ENCODE peak calls at places on chromosome 10, in eight cellular contexts. One of them, this sample, is unnamed.

GRCh38 chr10:87816842-87817178 is 1.2 kb downstream of the ATAD1 start:
- DNase-seq in SK-N-SH: no peak
- DNase-seq in neural progenitor cell: no peak
- DNase-seq in hepatocyte: no peak
- DNase-seq in GM23338: no peak
- DNase-seq in HCT116: no peak
- DNase-seq in PC-3: peak
- DNase-seq in MM.1S: peak
- DNase-seq in this sample: no peak

GRCh38 chr10:132418520-132419416 is 21.8 kb downstream of the PWWP2B start:
- DNase-seq in GM23338: peak
- DNase-seq in neural progenitor cell: peak
- DNase-seq in SK-N-SH: peak
- DNase-seq in MM.1S: no peak
- DNase-seq in hepatocyte: peak
- DNase-seq in HCT116: peak
- DNase-seq in PC-3: peak
- DNase-seq in this sample: peak

GRCh38 chr10:73946253-73947145 is 35.6 kb downstream of the PLAU start:
- DNase-seq in MM.1S: no peak
- DNase-seq in neural progenitor cell: no peak
- DNase-seq in SK-N-SH: no peak
- DNase-seq in PC-3: peak
- DNase-seq in GM23338: no peak
- DNase-seq in hepatocyte: no peak
- DNase-seq in HCT116: no peak
- DNase-seq in this sample: no peak

GRCh38 chr10:46547331-46547880 is 9.1 kb downstream of the GPRIN2 start:
- DNase-seq in PC-3: no peak
- DNase-seq in HCT116: no peak
- DNase-seq in hepatocyte: no peak
- DNase-seq in neural progenitor cell: no peak
- DNase-seq in GM23338: no peak
- DNase-seq in SK-N-SH: peak
- DNase-seq in MM.1S: no peak
- DNase-seq in this sample: no peak

GRCh38 chr10:61271127-61271780 is 181.9 kb downstream of the TMEM26 start:
- DNase-seq in hepatocyte: peak
- DNase-seq in MM.1S: no peak
- DNase-seq in neural progenitor cell: no peak
- DNase-seq in SK-N-SH: no peak
- DNase-seq in PC-3: peak
- DNase-seq in HCT116: no peak
- DNase-seq in GM23338: peak
- DNase-seq in this sample: no peak

GRCh38 chr10:51386248-51386885 is 312.1 kb downstream of the PRKG1 start:
- DNase-seq in neural progenitor cell: peak
- DNase-seq in SK-N-SH: no peak
- DNase-seq in GM23338: no peak
- DNase-seq in MM.1S: no peak
- DNase-seq in HCT116: no peak
- DNase-seq in PC-3: peak
- DNase-seq in hepatocyte: no peak
- DNase-seq in this sample: no peak

GRCh38 chr10:86956195-86956840 is 1.1 kb downstream of the MMRN2 start:
- DNase-seq in hepatocyte: no peak
- DNase-seq in SK-N-SH: no peak
- DNase-seq in HCT116: no peak
- DNase-seq in GM23338: no peak
- DNase-seq in PC-3: no peak
- DNase-seq in MM.1S: no peak
- DNase-seq in neural progenitor cell: no peak
- DNase-seq in this sample: no peak

GRCh38 chr10:102612964-102613275 is 31.4 kb upstream of the TRIM8 start:
- DNase-seq in HCT116: no peak
- DNase-seq in GM23338: no peak
- DNase-seq in SK-N-SH: no peak
- DNase-seq in hepatocyte: no peak
- DNase-seq in PC-3: no peak
- DNase-seq in neural progenitor cell: no peak
- DNase-seq in MM.1S: no peak
- DNase-seq in this sample: no peak

GRCh38 chr10:34804306-34804705 is 10.8 kb downstream of the PARD3 start:
- DNase-seq in HCT116: no peak
- DNase-seq in PC-3: peak
- DNase-seq in MM.1S: no peak
- DNase-seq in SK-N-SH: no peak
- DNase-seq in neural progenitor cell: no peak
- DNase-seq in hepatocyte: no peak
- DNase-seq in GM23338: no peak
- DNase-seq in this sample: no peak

GRCh38 chr10:126090911-126091728 is 194.8 kb downstream of the FANK1 start:
- DNase-seq in HCT116: no peak
- DNase-seq in GM23338: no peak
- DNase-seq in neural progenitor cell: no peak
- DNase-seq in hepatocyte: no peak
- DNase-seq in MM.1S: no peak
- DNase-seq in SK-N-SH: no peak
- DNase-seq in PC-3: peak
- DNase-seq in this sample: no peak

GRCh38 chr10:3074985-3075600 is 7.7 kb downstream of the PFKP start:
- DNase-seq in GM23338: no peak
- DNase-seq in PC-3: no peak
- DNase-seq in hepatocyte: no peak
- DNase-seq in SK-N-SH: no peak
- DNase-seq in neural progenitor cell: no peak
- DNase-seq in MM.1S: no peak
- DNase-seq in HCT116: no peak
- DNase-seq in this sample: no peak

GRCh38 chr10:30041394-30042105 is 17.8 kb downstream of the JCAD start:
- DNase-seq in MM.1S: no peak
- DNase-seq in PC-3: no peak
- DNase-seq in hepatocyte: no peak
- DNase-seq in SK-N-SH: no peak
- DNase-seq in neural progenitor cell: no peak
- DNase-seq in GM23338: no peak
- DNase-seq in HCT116: no peak
- DNase-seq in this sample: no peak

GRCh38 chr10:102509387-102509786 is 5.6 kb downstream of the SUFU start:
- DNase-seq in HCT116: no peak
- DNase-seq in GM23338: no peak
- DNase-seq in neural progenitor cell: no peak
- DNase-seq in MM.1S: no peak
- DNase-seq in PC-3: peak
- DNase-seq in hepatocyte: no peak
- DNase-seq in SK-N-SH: no peak
- DNase-seq in this sample: no peak

DNA sequence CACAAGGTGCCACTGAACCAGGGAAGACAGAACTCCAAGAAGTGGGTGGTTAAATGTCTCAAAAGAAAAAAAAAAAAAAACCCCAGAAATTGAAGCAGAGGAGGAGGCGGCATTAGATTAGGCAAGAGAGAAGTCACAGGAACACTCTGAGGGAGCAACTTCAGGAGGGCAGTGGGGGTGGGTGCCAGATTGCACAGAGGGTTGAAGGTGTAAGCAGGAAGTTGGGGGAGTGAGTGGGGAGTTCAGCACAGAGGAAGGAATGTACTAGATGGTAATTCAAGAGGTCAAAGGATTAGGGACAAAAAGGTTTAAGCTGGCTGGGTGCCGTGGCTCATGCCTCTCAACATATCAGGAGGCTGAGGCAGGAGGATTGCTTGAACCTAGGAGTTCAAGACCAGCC is 110.0 kb upstream of the PDLIM1 start:
- DNase-seq in neural progenitor cell: no peak
- DNase-seq in PC-3: no peak
- DNase-seq in GM23338: no peak
- DNase-seq in hepatocyte: no peak
- DNase-seq in SK-N-SH: no peak
- DNase-seq in HCT116: no peak
- DNase-seq in MM.1S: no peak
- DNase-seq in this sample: no peak
- TF ChIP-seq EZH2phosphoT487 in neural progenitor cell: no peak
- TF ChIP-seq EZH2phosphoT487 in PC-3: no peak
- TF ChIP-seq EZH2phosphoT487 in GM23338: no peak
- TF ChIP-seq EZH2phosphoT487 in hepatocyte: no peak
- TF ChIP-seq EZH2phosphoT487 in SK-N-SH: no peak
- TF ChIP-seq EZH2phosphoT487 in HCT116: no peak
- TF ChIP-seq EZH2phosphoT487 in MM.1S: no peak
- TF ChIP-seq EZH2phosphoT487 in this sample: no peak

DNA sequence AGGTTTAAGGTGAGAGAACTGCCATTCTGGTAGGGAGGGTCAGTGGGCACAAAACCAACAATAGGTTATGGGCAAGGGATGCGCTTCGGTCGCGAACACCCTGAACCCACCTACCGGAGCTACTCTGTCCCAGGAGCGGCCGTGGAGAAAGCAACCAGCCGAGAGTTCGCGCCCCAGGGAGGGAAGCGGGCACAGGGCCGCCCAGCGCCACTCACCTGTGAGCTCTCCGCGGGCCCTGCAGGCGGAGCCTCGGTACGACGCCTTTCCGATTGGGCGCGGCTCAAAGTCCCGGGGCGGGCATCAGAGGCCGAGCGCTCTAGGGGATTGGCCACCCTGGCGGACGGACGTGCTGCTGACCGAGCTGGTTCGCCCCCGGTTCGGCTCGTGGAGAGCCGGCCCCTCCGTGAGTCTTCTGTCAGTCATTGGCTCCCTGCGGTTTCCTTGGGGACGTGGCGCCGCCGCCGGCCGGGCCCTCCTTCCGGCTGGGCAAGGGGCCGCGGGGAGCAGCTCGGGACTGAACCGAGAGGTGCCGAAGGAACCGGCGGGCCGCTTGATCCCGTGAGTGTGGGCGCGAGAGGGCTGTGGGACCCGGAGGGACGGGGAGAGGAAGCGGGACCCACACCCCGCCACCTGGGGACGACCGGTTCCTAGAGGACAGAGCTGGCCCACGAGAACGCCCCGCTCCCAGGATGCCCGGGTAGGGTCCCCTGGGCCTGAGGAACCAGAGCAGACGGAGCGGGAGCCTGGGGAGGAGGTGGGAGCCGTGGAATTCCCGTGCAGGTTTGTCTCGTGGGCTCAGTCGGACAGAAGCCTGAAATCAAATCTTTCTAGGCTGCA is at the start of gene ENTPD7:
- DNase-seq in SK-N-SH: peak
- DNase-seq in hepatocyte: peak
- DNase-seq in GM23338: peak
- DNase-seq in PC-3: peak
- DNase-seq in HCT116: peak
- DNase-seq in neural progenitor cell: peak
- DNase-seq in MM.1S: peak
- DNase-seq in this sample: peak
- TF ChIP-seq CTCF in SK-N-SH: no peak
- TF ChIP-seq CTCF in hepatocyte: no peak
- TF ChIP-seq CTCF in GM23338: no peak
- TF ChIP-seq CTCF in PC-3: no peak
- TF ChIP-seq CTCF in HCT116: no peak
- TF ChIP-seq CTCF in neural progenitor cell: peak
- TF ChIP-seq CTCF in MM.1S: no peak
- TF ChIP-seq CTCF in this sample: no peak

GRCh38 chr10:93435621-93436385 is 46.3 kb downstream of the MYOF start:
- DNase-seq in SK-N-SH: no peak
- DNase-seq in MM.1S: no peak
- DNase-seq in neural progenitor cell: peak
- DNase-seq in PC-3: no peak
- DNase-seq in GM23338: peak
- DNase-seq in hepatocyte: peak
- DNase-seq in HCT116: no peak
- DNase-seq in this sample: no peak

GRCh38 chr10:93438796-93439253 is 43.3 kb downstream of the MYOF start:
- DNase-seq in PC-3: no peak
- DNase-seq in SK-N-SH: no peak
- DNase-seq in HCT116: peak
- DNase-seq in neural progenitor cell: peak
- DNase-seq in GM23338: peak
- DNase-seq in MM.1S: no peak
- DNase-seq in hepatocyte: peak
- DNase-seq in this sample: no peak

GRCh38 chr10:93437946-93438795 is 44.0 kb downstream of the MYOF start:
- DNase-seq in HCT116: no peak
- DNase-seq in SK-N-SH: no peak
- DNase-seq in hepatocyte: peak
- DNase-seq in neural progenitor cell: peak
- DNase-seq in PC-3: no peak
- DNase-seq in GM23338: peak
- DNase-seq in MM.1S: no peak
- DNase-seq in this sample: no peak

GRCh38 chr10:93436577-93436976 is 45.6 kb downstream of the MYOF start:
- DNase-seq in PC-3: peak
- DNase-seq in neural progenitor cell: no peak
- DNase-seq in hepatocyte: peak
- DNase-seq in GM23338: peak
- DNase-seq in HCT116: no peak
- DNase-seq in SK-N-SH: no peak
- DNase-seq in MM.1S: no peak
- DNase-seq in this sample: no peak

DNA sequence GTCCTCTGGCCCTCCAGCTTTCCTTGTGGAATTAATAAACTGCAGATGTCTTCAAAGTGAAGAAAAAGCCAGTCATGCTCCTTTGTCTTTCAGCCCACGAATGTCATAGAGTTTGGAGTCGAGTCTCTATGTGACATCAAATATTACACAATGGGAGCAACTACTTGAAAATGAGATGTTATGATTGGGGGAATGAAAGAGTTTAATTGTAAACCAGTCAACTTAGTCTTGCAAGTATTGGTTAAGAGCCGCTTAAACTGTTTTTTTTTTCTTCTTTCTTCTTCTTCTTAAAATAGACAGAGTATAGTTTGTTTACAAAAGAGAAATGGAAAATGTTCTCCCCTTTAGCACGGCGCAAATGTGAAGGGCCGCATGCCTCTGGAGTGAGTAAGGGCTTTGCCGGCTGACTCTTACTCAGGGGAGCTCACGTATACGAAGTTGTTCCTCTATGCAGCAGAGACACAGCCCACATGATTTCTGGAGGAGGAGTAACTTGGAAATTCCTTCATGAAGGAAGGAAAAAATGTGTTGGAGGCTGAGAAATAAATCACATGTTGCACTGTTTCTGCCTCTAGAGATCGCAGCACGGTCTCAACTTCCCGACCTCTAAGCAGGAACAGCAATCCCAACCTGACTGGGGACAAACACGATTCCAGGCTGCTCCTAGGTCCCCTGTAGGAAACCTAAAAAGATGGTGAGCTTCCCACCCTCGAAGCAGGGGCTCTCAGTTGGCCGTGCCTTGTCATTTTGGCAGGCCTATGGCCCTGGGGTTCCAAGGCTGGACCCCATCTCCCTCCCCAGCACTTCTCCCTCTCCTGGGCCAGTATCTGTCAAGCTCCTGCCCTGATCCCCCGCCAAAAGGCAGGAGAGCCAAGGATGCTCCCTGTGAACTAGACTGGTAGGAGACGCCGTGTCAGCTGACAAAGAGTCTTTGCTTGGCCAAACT is 44.9 kb downstream of the MYOF start:
- DNase-seq in hepatocyte: peak
- DNase-seq in PC-3: peak
- DNase-seq in HCT116: peak
- DNase-seq in MM.1S: no peak
- DNase-seq in GM23338: peak
- DNase-seq in neural progenitor cell: peak
- DNase-seq in SK-N-SH: no peak
- DNase-seq in this sample: no peak
- H3K4me3 ChIP-seq in hepatocyte: no peak
- H3K4me3 ChIP-seq in PC-3: peak
- H3K4me3 ChIP-seq in HCT116: peak
- H3K4me3 ChIP-seq in MM.1S: no peak
- H3K4me3 ChIP-seq in GM23338: peak
- H3K4me3 ChIP-seq in neural progenitor cell: peak
- H3K4me3 ChIP-seq in SK-N-SH: peak
- H3K4me3 ChIP-seq in this sample: no peak

GRCh38 chr10:130003787-130004613 is 39.9 kb upstream of the EBF3 start:
- DNase-seq in SK-N-SH: no peak
- DNase-seq in neural progenitor cell: no peak
- DNase-seq in hepatocyte: no peak
- DNase-seq in MM.1S: no peak
- DNase-seq in PC-3: peak
- DNase-seq in GM23338: no peak
- DNase-seq in HCT116: no peak
- DNase-seq in this sample: no peak
- TF ChIP-seq EZH2phosphoT487 in SK-N-SH: no peak
- TF ChIP-seq EZH2phosphoT487 in neural progenitor cell: no peak
- TF ChIP-seq EZH2phosphoT487 in hepatocyte: no peak
- TF ChIP-seq EZH2phosphoT487 in MM.1S: no peak
- TF ChIP-seq EZH2phosphoT487 in PC-3: no peak
- TF ChIP-seq EZH2phosphoT487 in GM23338: no peak
- TF ChIP-seq EZH2phosphoT487 in HCT116: no peak
- TF ChIP-seq EZH2phosphoT487 in this sample: no peak